ENCODE peak calls at places on chromosomes 7 and 10, in nine cellular contexts. I is HL-60, Z is transverse colon, D is HepG2, T is K562, Q is upper lobe of left lung, W is Panc1, A is GM12892, N is spleen. R is an unnamed sample.

GRCh38 chr10:10515479-10516204 is 502.0 kb upstream of the CELF2 start:
- DNase-seq in I (no peak), Z (no peak), D (no peak), T (no peak), Q (no peak), W (no peak), A (no peak), N (no peak), R (no peak)

GRCh38 chr10:132459252-132460028 is 62.4 kb downstream of the PWWP2B start:
- DNase-seq in I (no peak), Z (peak), D (peak), T (no peak), Q (no peak), W (no peak), A (no peak), N (peak), R (no peak)

GRCh38 chr10:79933961-79934360 is 14.9 kb downstream of the SFTPD start:
- DNase-seq in I (no peak), Z (no peak), D (peak), T (no peak), Q (no peak), W (peak), A (no peak), N (no peak), R (no peak)

GRCh38 chr10:24901686-24902399 is 50.6 kb downstream of the PRTFDC1 start:
- DNase-seq in I (no peak), Z (peak), D (peak), T (peak), Q (no peak), W (peak), A (no peak), N (no peak), R (no peak)

GRCh38 chr7:148472406-148472805 is 118.2 kb upstream of the C7orf33 start:
- DNase-seq in I (no peak), Z (no peak), D (no peak), T (no peak), Q (no peak), W (no peak), A (no peak), N (no peak), R (no peak)

GRCh38 chr7:142391191-142391992 is 133.5 kb upstream of the PRSS58 start:
- DNase-seq in I (no peak), Z (no peak), D (no peak), T (peak), Q (no peak), W (no peak), A (no peak), N (no peak), R (no peak)

GRCh38 chr10:51100221-51100620 is 25.9 kb downstream of the PRKG1 start:
- DNase-seq in I (no peak), Z (no peak), D (no peak), T (no peak), Q (no peak), W (no peak), A (no peak), N (no peak), R (no peak)

GRCh38 chr7:142372727-142373126 is 114.9 kb upstream of the PRSS58 start:
- DNase-seq in I (no peak), Z (no peak), D (no peak), T (no peak), Q (no peak), W (no peak), A (no peak), N (no peak), R (no peak)

GRCh38 chr7:50620418-50620817 is 55.2 kb upstream of the DDC start:
- DNase-seq in I (no peak), Z (no peak), D (no peak), T (no peak), Q (no peak), W (no peak), A (no peak), N (no peak), R (no peak)

GRCh38 chr10:127320176-127320575 is 123.8 kb upstream of the INSYN2A start:
- DNase-seq in I (no peak), Z (no peak), D (no peak), T (no peak), Q (no peak), W (no peak), A (no peak), N (no peak), R (no peak)

GRCh38 chr10:58515296-58515956 is 2.8 kb downstream of the BICC1 start:
- DNase-seq in I (no peak), Z (no peak), D (no peak), T (no peak), Q (no peak), W (no peak), A (no peak), N (no peak), R (no peak)

GRCh38 chr7:21616796-21617436 is 74.1 kb downstream of the DNAH11 start:
- DNase-seq in I (no peak), Z (no peak), D (no peak), T (no peak), Q (no peak), W (peak), A (no peak), N (no peak), R (no peak)

GRCh38 chr10:30437039-30437781 is 3.2 kb downstream of the MAP3K8 start:
- DNase-seq in I (peak), Z (no peak), D (no peak), T (peak), Q (no peak), W (no peak), A (no peak), N (no peak), R (no peak)

GRCh38 chr7:567305-567883 is 47.7 kb upstream of the PDGFA start:
- DNase-seq in I (no peak), Z (no peak), D (no peak), T (no peak), Q (no peak), W (no peak), A (no peak), N (no peak), R (no peak)

GRCh38 chr7:159027091-159027802 is 117.4 kb downstream of the VIPR2 start:
- DNase-seq in I (no peak), Z (peak), D (no peak), T (no peak), Q (no peak), W (no peak), A (no peak), N (no peak), R (no peak)

GRCh38 chr7:129271500-129272355 is 46.9 kb downstream of the AHCYL2 start:
- DNase-seq in I (peak), Z (peak), D (peak), T (peak), Q (peak), W (peak), A (no peak), N (no peak), R (peak)

GRCh38 chr10:29719281-29719675 is 84.5 kb upstream of the SVIL start:
- DNase-seq in I (no peak), Z (no peak), D (no peak), T (no peak), Q (no peak), W (no peak), A (no peak), N (no peak), R (no peak)

GRCh38 chr7:91424372-91424771 is 160.1 kb downstream of the FZD1 start:
- DNase-seq in I (no peak), Z (no peak), D (peak), T (no peak), Q (no peak), W (no peak), A (no peak), N (no peak), R (no peak)

DNA sequence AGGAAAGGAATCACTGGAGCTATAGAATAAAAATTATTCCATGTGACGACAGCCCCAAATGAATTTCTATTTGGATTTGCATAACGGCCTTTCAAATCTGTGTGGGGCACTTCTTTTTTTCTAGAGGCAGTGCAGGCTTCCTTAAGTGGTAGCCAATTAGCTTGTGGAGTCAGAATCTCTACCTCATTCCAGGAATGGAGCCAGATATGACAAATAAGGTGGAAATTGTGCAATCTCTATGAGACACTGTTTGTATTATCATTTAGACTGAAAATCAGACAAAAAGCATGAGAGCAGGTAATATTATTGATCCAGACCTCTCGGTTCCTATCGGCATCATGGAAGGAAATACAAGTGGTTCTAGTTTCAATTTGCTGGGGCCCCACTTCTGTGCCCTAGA is 78.7 kb downstream of the BEND7 start:
- DNase-seq in I (no peak), Z (no peak), D (no peak), T (no peak), Q (no peak), W (no peak), A (no peak), N (no peak), R (no peak)
- TF ChIP-seq POLR2AphosphoS5 in I (no peak), Z (no peak), D (no peak), T (no peak), Q (no peak), W (no peak), A (no peak), N (no peak), R (no peak)

GRCh38 chr10:124989526-124989925 is 47.6 kb downstream of the ZRANB1 start:
- DNase-seq in I (no peak), Z (no peak), D (no peak), T (no peak), Q (no peak), W (no peak), A (no peak), N (no peak), R (peak)

GRCh38 chr10:124991872-124992271 is 49.9 kb downstream of the ZRANB1 start:
- DNase-seq in I (no peak), Z (no peak), D (no peak), T (no peak), Q (no peak), W (no peak), A (no peak), N (no peak), R (no peak)

GRCh38 chr10:124992462-124993344 is 50.8 kb downstream of the ZRANB1 start:
- DNase-seq in I (peak), Z (peak), D (peak), T (no peak), Q (peak), W (peak), A (no peak), N (peak), R (peak)

GRCh38 chr10:124993345-124993708 is 51.4 kb downstream of the ZRANB1 start:
- DNase-seq in I (no peak), Z (no peak), D (no peak), T (no peak), Q (no peak), W (no peak), A (no peak), N (no peak), R (no peak)

DNA sequence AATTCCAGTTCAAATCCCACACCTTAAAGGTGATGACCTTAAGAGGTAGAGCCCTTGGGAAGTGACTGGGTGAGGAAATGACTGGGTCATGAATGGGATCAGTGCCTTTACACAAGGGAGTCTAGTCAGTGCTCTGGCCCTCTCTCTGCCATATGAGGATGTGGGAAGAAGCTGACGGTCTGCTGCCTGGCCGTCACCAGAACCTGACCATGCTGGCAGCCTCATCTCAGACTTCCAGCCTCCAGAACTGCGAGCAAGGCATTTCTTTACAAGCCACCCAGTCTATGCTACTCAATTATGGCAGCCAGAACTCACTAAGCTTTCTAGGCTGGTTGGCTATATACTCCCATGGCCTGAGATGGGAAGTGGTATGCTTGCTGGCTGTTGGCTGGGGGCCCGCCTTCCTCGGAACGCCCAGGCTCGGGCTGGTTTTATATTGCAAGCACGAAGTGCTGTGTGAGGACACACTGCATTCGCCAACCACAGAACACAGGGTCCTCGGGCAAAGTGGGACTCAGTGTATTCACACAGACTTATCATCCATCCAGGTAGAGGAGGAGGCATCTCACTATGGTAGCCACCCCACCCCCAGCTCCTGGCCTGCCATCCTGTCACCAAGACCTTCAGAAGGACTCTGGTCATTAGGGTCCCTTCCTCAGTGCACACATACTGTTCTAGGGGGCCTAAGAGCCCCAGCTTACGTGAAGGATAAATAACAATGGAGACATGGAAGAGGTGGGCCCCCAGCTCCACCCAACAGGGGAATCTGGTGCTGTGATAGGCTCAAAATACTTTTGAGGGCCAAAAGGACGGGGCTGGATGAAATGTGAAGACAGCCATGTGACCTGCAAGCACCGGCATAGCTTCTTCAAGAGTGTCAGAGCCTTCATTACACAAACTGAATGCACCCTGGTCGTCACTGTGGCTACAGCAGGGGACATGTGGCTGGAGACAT is 49.0 kb downstream of the ZRANB1 start:
- DNase-seq in I (no peak), Z (no peak), D (no peak), T (no peak), Q (no peak), W (no peak), A (no peak), N (peak), R (no peak)
- TF ChIP-seq POLR2AphosphoS5 in I (peak), Z (no peak), D (no peak), T (no peak), Q (no peak), W (no peak), A (no peak), N (no peak), R (no peak)

GRCh38 chr7:54933610-54934009 is 85.2 kb upstream of the EGFR start:
- DNase-seq in I (no peak), Z (no peak), D (no peak), T (no peak), Q (no peak), W (no peak), A (no peak), N (no peak), R (no peak)

GRCh38 chr7:54931532-54931931 is 87.3 kb upstream of the EGFR start:
- DNase-seq in I (no peak), Z (no peak), D (no peak), T (no peak), Q (no peak), W (no peak), A (no peak), N (no peak), R (no peak)

DNA sequence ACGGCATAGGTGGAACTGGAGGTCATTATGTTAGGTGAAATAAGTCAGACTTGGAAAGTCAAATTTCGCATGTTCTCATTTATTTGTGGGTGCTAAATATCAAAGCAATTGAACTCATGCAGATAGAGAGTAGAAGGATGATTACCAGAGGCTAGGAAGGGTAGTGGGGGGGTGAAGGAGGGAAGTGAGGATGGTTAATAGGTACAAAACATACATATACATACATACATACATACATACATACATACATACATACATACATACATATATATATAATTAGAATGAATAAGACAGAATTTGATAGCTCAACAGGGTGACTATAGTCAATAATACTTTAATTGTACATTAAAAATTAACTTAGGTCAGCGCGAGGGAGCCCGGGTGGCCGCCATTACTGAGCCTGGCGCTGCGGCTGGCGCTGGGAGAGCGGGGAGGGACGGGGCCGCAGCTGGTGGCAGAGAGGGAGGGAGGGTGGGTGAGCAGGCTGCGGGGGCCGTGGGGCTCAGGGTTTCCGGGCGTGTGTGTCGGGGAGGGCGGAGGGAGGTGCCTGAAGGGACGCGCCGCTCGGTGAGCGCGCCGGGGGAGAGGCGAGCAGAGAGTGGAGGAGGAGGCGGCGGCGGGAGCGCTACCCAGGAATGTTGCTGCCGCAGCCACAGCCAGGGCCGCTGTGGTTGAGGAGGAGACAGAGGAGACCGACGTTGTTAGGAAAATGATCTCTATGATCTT is 85.8 kb upstream of the EGFR start:
- DNase-seq in I (no peak), Z (peak), D (peak), T (no peak), Q (peak), W (no peak), A (no peak), N (peak), R (peak)
- TF ChIP-seq POLR2AphosphoS5 in I (no peak), Z (no peak), D (no peak), T (no peak), Q (no peak), W (no peak), A (no peak), N (no peak), R (no peak)

GRCh38 chr7:25856056-25856780 is 295.8 kb upstream of the NFE2L3 start:
- DNase-seq in I (no peak), Z (peak), D (no peak), T (no peak), Q (no peak), W (no peak), A (no peak), N (no peak), R (no peak)
- TF ChIP-seq POLR2AphosphoS5 in I (no peak), Z (peak), D (no peak), T (no peak), Q (no peak), W (no peak), A (no peak), N (no peak), R (no peak)

GRCh38 chr10:12042409-12042796 is 206 bp downstream of the UPF2 start:
- DNase-seq in I (no peak), Z (peak), D (no peak), T (peak), Q (no peak), W (no peak), A (no peak), N (peak), R (no peak)
- TF ChIP-seq POLR2AphosphoS5 in I (no peak), Z (no peak), D (peak), T (peak), Q (no peak), W (no peak), A (peak), N (no peak), R (no peak)

GRCh38 chr7:28547115-28547514 is 134.8 kb downstream of the CREB5 start:
- DNase-seq in I (no peak), Z (no peak), D (no peak), T (no peak), Q (no peak), W (no peak), A (no peak), N (no peak), R (no peak)

GRCh38 chr7:28546067-28546466 is 133.7 kb downstream of the CREB5 start:
- DNase-seq in I (no peak), Z (no peak), D (no peak), T (no peak), Q (no peak), W (no peak), A (no peak), N (no peak), R (no peak)

GRCh38 chr7:28544453-28545142 is 132.3 kb downstream of the CREB5 start:
- DNase-seq in I (no peak), Z (no peak), D (no peak), T (no peak), Q (no peak), W (no peak), A (no peak), N (no peak), R (no peak)

GRCh38 chr7:28539289-28539981 is 127.1 kb downstream of the CREB5 start:
- DNase-seq in I (no peak), Z (no peak), D (no peak), T (no peak), Q (no peak), W (no peak), A (peak), N (no peak), R (no peak)

GRCh38 chr7:28542410-28542809 is 130.1 kb downstream of the CREB5 start:
- DNase-seq in I (no peak), Z (no peak), D (no peak), T (no peak), Q (no peak), W (no peak), A (no peak), N (no peak), R (no peak)
- TF ChIP-seq POLR2AphosphoS5 in I (no peak), Z (no peak), D (no peak), T (no peak), Q (no peak), W (no peak), A (no peak), N (no peak), R (no peak)

DNA sequence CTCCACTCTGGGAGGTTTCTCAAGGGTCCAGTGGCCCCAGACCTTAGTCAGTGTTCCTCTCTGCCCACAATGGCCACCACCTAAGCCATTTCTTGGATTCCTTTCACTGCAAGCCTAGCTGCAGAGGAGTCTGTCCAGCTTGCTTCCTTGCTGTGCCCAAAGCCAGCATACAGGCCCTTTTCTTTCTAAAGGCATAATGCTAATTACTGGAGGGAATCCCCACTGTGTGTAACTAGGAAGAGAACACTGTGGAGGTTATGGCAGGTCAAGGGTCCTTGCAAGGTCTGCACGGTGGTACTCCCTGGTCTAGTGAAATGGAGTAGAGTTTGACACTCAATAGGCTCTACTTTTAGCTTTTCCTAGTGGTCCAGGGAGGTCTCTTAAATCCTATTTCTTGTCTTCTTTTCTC is 70.4 kb upstream of the CC2D2B start:
- DNase-seq in I (no peak), Z (no peak), D (no peak), T (no peak), Q (no peak), W (no peak), A (no peak), N (no peak), R (no peak)
- TF ChIP-seq POLR2AphosphoS5 in I (no peak), Z (no peak), D (no peak), T (no peak), Q (no peak), W (no peak), A (no peak), N (no peak), R (no peak)

GRCh38 chr10:78925800-78926319 is 142.9 kb upstream of the ZMIZ1 start:
- DNase-seq in I (no peak), Z (no peak), D (no peak), T (peak), Q (no peak), W (no peak), A (no peak), N (no peak), R (no peak)
- TF ChIP-seq POLR2AphosphoS5 in I (no peak), Z (no peak), D (no peak), T (no peak), Q (no peak), W (no peak), A (no peak), N (no peak), R (no peak)

GRCh38 chr10:14173706-14174594 is 156.8 kb downstream of the FRMD4A start:
- DNase-seq in I (no peak), Z (no peak), D (no peak), T (no peak), Q (no peak), W (no peak), A (no peak), N (no peak), R (peak)
- TF ChIP-seq POLR2AphosphoS5 in I (no peak), Z (no peak), D (no peak), T (no peak), Q (no peak), W (no peak), A (no peak), N (no peak), R (no peak)

R was measured in prostate gland.